ENCODE peak calls at places on chromosomes 6 and 20, in four cellular contexts. Y is HFFc6, C is H1, Z is progenitor cell of endocrine pancreas. B is an unnamed sample.

GRCh38 chr6:35311390-35312075 is 13.9 kb downstream of the DEF6 start:
- DNase-seq in Y (no peak), C (no peak), Z (no peak), B (no peak)

GRCh38 chr6:93918258-93918657 is 498.9 kb upstream of the EPHA7 start:
- DNase-seq in Z (no peak), C (no peak), Y (no peak), B (no peak)

GRCh38 chr20:17507032-17507431 is 24.1 kb downstream of the BFSP1 start:
- DNase-seq in C (no peak), Z (no peak), Y (no peak), B (no peak)

GRCh38 chr6:142266060-142266459 is 35.7 kb upstream of the ADGRG6 start:
- DNase-seq in C (no peak), Y (no peak), Z (no peak), B (no peak)

GRCh38 chr20:37742121-37742520 is 48.3 kb downstream of the CTNNBL1 start:
- DNase-seq in Z (no peak), Y (no peak), C (no peak), B (no peak)

GRCh38 chr6:16649895-16650294 is 111.4 kb downstream of the ATXN1 start:
- DNase-seq in C (no peak), Z (no peak), Y (no peak), B (no peak)

GRCh38 chr6:99282479-99283062 is 66.9 kb downstream of the FAXC start:
- DNase-seq in Z (no peak), Y (peak), C (no peak), B (no peak)

GRCh38 chr20:36856196-36856595 is 19.7 kb upstream of the TLDC2 start:
- DNase-seq in Y (peak), Z (no peak), C (no peak), B (no peak)

GRCh38 chr6:3340891-3341290 is 82.1 kb downstream of the PSMG4 start:
- DNase-seq in Z (no peak), Y (no peak), C (no peak), B (no peak)

GRCh38 chr6:37576336-37576737 is 76.6 kb upstream of the CCDC167 start:
- DNase-seq in Y (peak), Z (no peak), C (no peak), B (no peak)

GRCh38 chr20:36084897-36085617 is 69.5 kb upstream of the EPB41L1 start:
- DNase-seq in Z (no peak), C (no peak), Y (no peak), B (no peak)

GRCh38 chr6:99425647-99426453 is 742 bp upstream of the PNISR start:
- DNase-seq in C (peak), Y (peak), Z (peak), B (peak)

GRCh38 chr20:59723108-59723500 is 118.8 kb downstream of the PHACTR3 start:
- DNase-seq in Z (no peak), C (no peak), Y (no peak), B (no peak)

GRCh38 chr20:61185841-61186601 is 66.0 kb upstream of the CDH4 start:
- DNase-seq in C (no peak), Y (peak), Z (no peak), B (no peak)

GRCh38 chr6:128005009-128005408 is 104.2 kb upstream of the THEMIS start:
- DNase-seq in C (no peak), Y (no peak), Z (no peak), B (no peak)

GRCh38 chr6:7922596-7922995 is 12.0 kb upstream of the TXNDC5 start:
- DNase-seq in Z (no peak), Y (no peak), C (no peak), B (no peak)

GRCh38 chr20:58023346-58023745 is 205.1 kb downstream of the ANKRD60 start:
- DNase-seq in Y (no peak), Z (no peak), C (no peak), B (no peak)

GRCh38 chr6:2215342-2215741 is 30.1 kb downstream of the GMDS start:
- DNase-seq in Y (no peak), Z (no peak), C (no peak), B (no peak)

GRCh38 chr20:18695175-18695574 is 107.3 kb downstream of the DTD1 start:
- DNase-seq in C (no peak), Y (no peak), Z (no peak), B (no peak)

GRCh38 chr6:130740308-130740707 is 86.9 kb upstream of the SMLR1 start:
- DNase-seq in Z (no peak), C (no peak), Y (no peak), B (no peak)

GRCh38 chr6:89984926-89985743 is 90.9 kb downstream of the GJA10 start:
- DNase-seq in Z (no peak), C (no peak), Y (no peak), B (no peak)

GRCh38 chr6:112503210-112503609 is 156.1 kb downstream of the RFPL4B start:
- DNase-seq in Y (no peak), Z (no peak), C (no peak), B (no peak)

GRCh38 chr6:136521430-136521829 is 28.8 kb downstream of the MAP7 start:
- DNase-seq in C (no peak), Z (no peak), Y (no peak), B (no peak)

GRCh38 chr20:18195931-18196330 is 58.3 kb downstream of the KAT14 start:
- DNase-seq in Z (no peak), C (no peak), Y (no peak), B (no peak)

GRCh38 chr6:138018297-138018696 is 88.9 kb downstream of the PERP start:
- DNase-seq in Y (no peak), C (no peak), Z (no peak), B (no peak)

GRCh38 chr6:137494281-137494966 is at the start of gene OLIG3:
- DNase-seq in Z (no peak), C (no peak), Y (no peak), B (no peak)

GRCh38 chr20:61937963-61938838 is 127.5 kb downstream of the TAF4 start:
- DNase-seq in C (no peak), Z (no peak), Y (no peak), B (no peak)

GRCh38 chr6:160667854-160668481 is 3.9 kb upstream of the LPA start:
- DNase-seq in Y (no peak), C (peak), Z (peak), B (peak)

GRCh38 chr6:125869427-125869826 is 78.7 kb downstream of the NCOA7 start:
- DNase-seq in Y (no peak), C (no peak), Z (no peak), B (no peak)

GRCh38 chr6:37033255-37033654 is 27.8 kb downstream of the FGD2 start:
- DNase-seq in Z (no peak), C (no peak), Y (no peak), B (no peak)

GRCh38 chr6:117837268-117837667 is 69.8 kb upstream of the SLC35F1 start:
- DNase-seq in C (no peak), Y (no peak), Z (no peak), B (no peak)

GRCh38 chr6:135128268-135128914 is 52.7 kb upstream of the MYB start:
- DNase-seq in C (no peak), Y (no peak), Z (no peak), B (no peak)

GRCh38 chr6:168092541-168092940 is 13.5 kb upstream of the FRMD1 start:
- DNase-seq in C (no peak), Z (no peak), Y (no peak), B (no peak)

GRCh38 chr6:116218172-116218633 is 35.7 kb downstream of the TSPYL4 start:
- DNase-seq in Z (no peak), Y (peak), C (no peak), B (no peak)

GRCh38 chr20:23608251-23608846 is 2.6 kb upstream of the CST9 start:
- DNase-seq in C (no peak), Y (no peak), Z (no peak), B (no peak)

GRCh38 chr20:16846011-16846410 is 97.9 kb downstream of the OTOR start:
- DNase-seq in Z (no peak), Y (no peak), C (no peak), B (no peak)

GRCh38 chr6:161498359-161498758 is 224.5 kb upstream of the AGPAT4 start:
- DNase-seq in Z (no peak), Y (no peak), C (peak), B (peak)

GRCh38 chr20:41248371-41249024 is 69.0 kb downstream of the ZHX3 start:
- DNase-seq in Y (no peak), C (no peak), Z (no peak), B (no peak)

GRCh38 chr20:41249371-41249770 is 68.2 kb downstream of the ZHX3 start:
- DNase-seq in Z (no peak), Y (peak), C (no peak), B (no peak)

GRCh38 chr20:41245086-41245707 is 72.3 kb downstream of the ZHX3 start:
- DNase-seq in Y (no peak), Z (no peak), C (peak), B (no peak)

GRCh38 chr20:41247523-41248370 is 69.8 kb downstream of the ZHX3 start:
- DNase-seq in C (no peak), Y (no peak), Z (no peak), B (no peak)

DNA sequence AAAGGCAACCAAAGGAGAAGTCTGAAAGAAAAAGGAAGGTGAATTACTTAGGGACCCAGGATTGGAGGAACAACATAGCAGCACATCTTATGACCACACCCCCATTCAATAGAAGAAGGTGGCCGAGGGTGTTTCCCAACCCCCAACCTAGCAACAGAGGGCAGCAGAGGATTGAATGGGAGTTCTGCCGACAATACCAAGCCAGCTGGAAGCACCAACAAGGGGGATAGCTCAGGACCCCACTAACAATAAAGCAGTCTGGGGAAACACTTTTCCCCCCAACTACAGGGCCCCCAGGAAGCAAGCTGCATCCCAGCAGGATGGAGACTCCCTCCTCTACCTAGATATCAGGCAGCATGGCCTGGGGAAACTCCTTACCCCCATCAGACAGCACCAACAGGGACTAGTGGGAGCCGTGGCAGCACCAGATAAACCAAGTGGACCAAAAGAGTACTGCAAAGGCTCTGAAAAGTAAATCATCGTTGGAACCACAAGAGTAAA is 67.7 kb downstream of the ZHX3 start:
- DNase-seq in C (peak), Y (no peak), Z (no peak), B (peak)
- TF ChIP-seq CTCF in C (peak), Y (peak), Z (peak), B (peak)

DNA sequence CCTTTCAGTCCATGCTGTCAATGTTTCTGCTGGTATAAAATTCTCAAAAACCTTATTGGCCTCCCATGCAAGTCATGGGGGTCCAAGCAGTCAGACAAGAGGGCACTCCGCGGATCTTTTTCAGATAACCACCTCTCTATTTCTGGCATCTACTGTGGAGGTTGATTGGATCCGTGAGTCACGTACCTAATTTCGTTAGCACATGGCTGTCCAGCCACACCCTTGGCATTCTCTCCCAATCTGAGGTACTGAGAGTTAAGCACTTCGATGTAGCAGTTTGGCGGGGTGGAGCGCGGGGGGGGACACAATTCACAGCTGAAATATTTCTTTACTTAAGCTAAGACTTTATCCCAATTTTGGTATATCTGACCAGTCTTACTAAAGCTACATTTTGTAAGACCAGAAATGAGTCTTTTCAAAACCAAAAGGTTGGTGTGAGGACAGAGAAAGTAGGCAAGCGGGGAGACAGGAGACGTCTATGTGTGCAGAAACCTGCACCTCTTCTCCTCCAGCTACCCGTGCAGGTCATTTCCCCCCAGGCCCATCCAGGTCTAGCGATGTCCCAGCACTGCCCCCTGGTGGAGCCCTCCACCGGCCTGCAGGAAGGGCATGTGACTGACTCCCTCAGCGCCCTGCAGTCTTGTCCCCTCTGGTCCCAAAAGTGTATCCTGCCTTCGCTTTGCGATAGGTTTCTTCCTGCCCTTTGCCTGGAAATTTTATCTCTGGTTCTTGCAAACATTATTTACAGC is 113.1 kb downstream of the ADAT2 start:
- DNase-seq in C (peak), Z (peak), Y (no peak), B (peak)
- TF ChIP-seq CTCF in C (peak), Z (peak), Y (peak), B (peak)

DNA sequence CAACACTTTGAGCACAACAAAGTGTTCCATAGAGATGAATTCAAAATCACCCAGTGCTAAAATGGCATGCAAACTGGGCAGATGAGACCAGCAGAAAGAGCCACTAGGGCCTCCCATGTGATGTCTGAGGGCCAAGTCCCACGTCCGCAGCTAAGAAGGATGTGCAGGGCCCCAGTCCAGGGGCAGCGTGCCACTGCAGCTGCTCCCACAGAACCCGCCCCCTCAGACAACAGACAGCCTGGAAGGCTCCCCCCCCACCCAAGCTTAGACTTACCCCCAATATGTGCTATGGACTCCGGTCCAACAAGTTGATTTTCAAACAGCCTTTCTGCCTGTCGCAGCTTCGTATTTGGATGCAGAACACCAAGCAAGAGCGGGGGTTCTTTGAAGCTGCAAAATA is 14.1 kb downstream of the APMAP start:
- DNase-seq in Y (no peak), Z (no peak), C (no peak), B (no peak)
- TF ChIP-seq CTCF in Y (no peak), Z (no peak), C (no peak), B (no peak)

GRCh38 chr20:51321343-51322163 is 221.0 kb downstream of the NFATC2 start:
- DNase-seq in C (no peak), Y (no peak), Z (no peak), B (no peak)

GRCh38 chr20:51322164-51322707 is 220.3 kb downstream of the NFATC2 start:
- DNase-seq in Z (no peak), Y (no peak), C (no peak), B (no peak)

GRCh38 chr20:51319522-51319921 is 223.0 kb downstream of the NFATC2 start:
- DNase-seq in C (no peak), Z (no peak), Y (no peak), B (no peak)

GRCh38 chr20:51315390-51315789 is 227.1 kb downstream of the NFATC2 start:
- DNase-seq in C (no peak), Y (no peak), Z (no peak), B (no peak)

DNA sequence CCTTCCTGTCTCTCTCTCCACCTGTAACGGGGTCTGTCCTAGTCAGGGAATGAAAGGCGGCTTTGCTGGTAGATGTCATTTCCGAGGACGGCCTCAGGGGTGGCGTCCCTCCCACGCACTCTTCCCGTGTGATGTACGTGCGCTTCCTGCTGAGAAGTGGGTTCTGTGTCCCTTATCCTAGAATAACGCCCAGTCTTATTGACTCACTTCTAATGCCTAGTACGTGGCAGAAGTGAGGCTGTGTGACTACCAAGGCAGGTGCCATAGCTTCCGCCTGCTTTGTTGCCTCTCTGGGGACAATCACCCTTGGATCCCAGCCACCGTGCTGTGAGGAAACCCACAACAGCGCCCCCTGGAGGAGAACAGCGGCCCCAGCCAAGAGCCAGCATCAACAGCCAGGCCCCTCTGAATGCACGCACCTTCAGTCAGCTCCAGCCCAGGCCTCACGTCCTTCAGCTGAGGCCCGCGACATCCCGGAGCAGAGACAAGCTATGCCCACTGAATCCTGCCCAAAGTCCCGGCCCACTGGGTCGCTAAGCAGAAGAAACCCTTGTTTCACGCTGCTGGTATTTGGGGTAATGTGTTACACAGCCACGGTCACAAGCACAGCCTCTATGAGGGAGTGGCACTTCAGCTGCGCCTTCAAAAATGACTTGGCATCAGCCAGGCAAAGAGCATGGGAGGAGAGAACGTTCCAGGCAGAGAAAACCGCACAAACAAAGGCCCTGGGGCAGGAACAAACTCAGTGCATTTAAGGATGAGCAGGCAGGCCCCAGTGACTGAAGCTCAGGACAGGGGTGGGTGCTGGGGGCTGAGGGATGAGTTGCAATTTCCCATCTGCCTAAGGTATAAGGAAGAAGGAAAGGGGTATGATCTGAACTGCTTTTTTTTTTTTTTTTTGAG is 224.2 kb downstream of the NFATC2 start:
- DNase-seq in Y (no peak), Z (peak), C (peak), B (peak)
- TF ChIP-seq CTCF in Y (peak), Z (peak), C (peak), B (peak)

DNA sequence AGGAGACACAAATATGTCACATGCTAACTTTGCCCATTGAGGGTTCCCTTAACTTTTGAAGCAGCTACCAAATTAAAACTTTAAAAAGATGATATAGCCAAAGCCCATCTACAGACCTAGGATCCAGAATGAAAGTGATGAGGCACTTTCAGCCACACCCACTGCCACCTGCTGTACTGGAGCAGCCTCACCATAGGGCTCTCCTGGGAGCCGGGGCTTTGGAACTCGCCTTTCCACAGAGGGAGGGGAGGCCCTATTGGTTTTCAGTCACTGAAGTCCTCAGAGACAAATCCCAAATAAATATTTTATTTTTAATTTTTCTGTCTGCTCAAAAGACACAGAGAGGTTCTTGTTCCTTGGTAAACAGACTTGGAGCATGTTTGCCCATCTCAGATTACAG is 238.1 kb upstream of the TAB2 start:
- DNase-seq in C (no peak), Z (no peak), Y (no peak), B (no peak)
- TF ChIP-seq CTCF in C (no peak), Z (no peak), Y (no peak), B (no peak)

B was measured in endothelial cell.